ENCODE peak calls at places on chromosomes 3 and 15, in seven cellular contexts. One of them, this sample, is unnamed.

GRCh38 chr3:126151562-126152302 is 28.7 kb downstream of the ALDH1L1 start:
- DNase-seq in H9: peak; percentile 15
- DNase-seq in mesendoderm: no peak
- DNase-seq in IMR-90: no peak
- DNase-seq in neuronal stem cell: no peak
- DNase-seq in mesenchymal stem cell: no peak
- DNase-seq in H1: no peak
- DNase-seq in this sample: no peak

GRCh38 chr15:33161209-33161608 is 33.3 kb downstream of the FMN1 start:
- DNase-seq in H9: no peak
- DNase-seq in mesendoderm: no peak
- DNase-seq in IMR-90: no peak
- DNase-seq in neuronal stem cell: no peak
- DNase-seq in mesenchymal stem cell: no peak
- DNase-seq in H1: no peak
- DNase-seq in this sample: no peak

GRCh38 chr3:127136024-127136600 is 56.8 kb upstream of the PRR23E start:
- DNase-seq in H9: no peak
- DNase-seq in mesendoderm: no peak
- DNase-seq in IMR-90: no peak
- DNase-seq in neuronal stem cell: no peak
- DNase-seq in mesenchymal stem cell: no peak
- DNase-seq in H1: no peak
- DNase-seq in this sample: no peak

GRCh38 chr3:120145498-120146285 is 51.4 kb upstream of the GSK3B start:
- DNase-seq in H9: no peak
- DNase-seq in mesendoderm: peak; percentile 37
- DNase-seq in IMR-90: peak; percentile 41
- DNase-seq in neuronal stem cell: no peak
- DNase-seq in mesenchymal stem cell: peak; percentile 91
- DNase-seq in H1: no peak
- DNase-seq in this sample: peak; percentile 98

GRCh38 chr3:100209948-100210776 is 50.6 kb upstream of the TBC1D23 start:
- DNase-seq in H9: no peak
- DNase-seq in mesendoderm: no peak
- DNase-seq in IMR-90: peak; percentile 30
- DNase-seq in neuronal stem cell: no peak
- DNase-seq in mesenchymal stem cell: peak; percentile 68
- DNase-seq in H1: no peak
- DNase-seq in this sample: no peak

GRCh38 chr15:85707519-85708338 is 87.0 kb downstream of the KLHL25 start:
- DNase-seq in H9: no peak
- DNase-seq in mesendoderm: peak; percentile 64
- DNase-seq in IMR-90: peak; percentile 51
- DNase-seq in neuronal stem cell: no peak
- DNase-seq in mesenchymal stem cell: peak; percentile 87
- DNase-seq in H1: no peak
- DNase-seq in this sample: no peak

GRCh38 chr3:144415492-144415891 is 443.9 kb downstream of the DIPK2A start:
- DNase-seq in H9: no peak
- DNase-seq in mesendoderm: no peak
- DNase-seq in IMR-90: no peak
- DNase-seq in neuronal stem cell: no peak
- DNase-seq in mesenchymal stem cell: peak; percentile 1
- DNase-seq in H1: no peak
- DNase-seq in this sample: no peak

GRCh38 chr3:33032937-33033336 is 64.0 kb downstream of the GLB1 start:
- DNase-seq in H9: no peak
- DNase-seq in mesendoderm: no peak
- DNase-seq in IMR-90: no peak
- DNase-seq in neuronal stem cell: no peak
- DNase-seq in mesenchymal stem cell: no peak
- DNase-seq in H1: no peak
- DNase-seq in this sample: peak; percentile 45

GRCh38 chr3:18097473-18097872 is 327.7 kb downstream of the SATB1 start:
- DNase-seq in H9: no peak
- DNase-seq in mesendoderm: no peak
- DNase-seq in IMR-90: no peak
- DNase-seq in neuronal stem cell: no peak
- DNase-seq in mesenchymal stem cell: no peak
- DNase-seq in H1: no peak
- DNase-seq in this sample: no peak

GRCh38 chr3:132448211-132448961 is 31.1 kb downstream of the DNAJC13 start:
- DNase-seq in H9: no peak
- DNase-seq in mesendoderm: no peak
- DNase-seq in IMR-90: peak; percentile 69
- DNase-seq in neuronal stem cell: no peak
- DNase-seq in mesenchymal stem cell: peak; percentile 46
- DNase-seq in H1: no peak
- DNase-seq in this sample: no peak

GRCh38 chr3:23221136-23221535 is 18.0 kb downstream of the UBE2E2 start:
- DNase-seq in H9: no peak
- DNase-seq in mesendoderm: no peak
- DNase-seq in IMR-90: no peak
- DNase-seq in neuronal stem cell: no peak
- DNase-seq in mesenchymal stem cell: no peak
- DNase-seq in H1: no peak
- DNase-seq in this sample: no peak

GRCh38 chr3:70615286-70615685 is 302.8 kb upstream of the MDFIC2 start:
- DNase-seq in H9: peak; percentile 82
- DNase-seq in mesendoderm: peak; percentile 44
- DNase-seq in IMR-90: no peak
- DNase-seq in neuronal stem cell: no peak
- DNase-seq in mesenchymal stem cell: no peak
- DNase-seq in H1: peak; percentile 56
- DNase-seq in this sample: no peak

GRCh38 chr3:89104499-89104898 is 2.9 kb upstream of the EPHA3 start:
- DNase-seq in H9: no peak
- DNase-seq in mesendoderm: no peak
- DNase-seq in IMR-90: no peak
- DNase-seq in neuronal stem cell: no peak
- DNase-seq in mesenchymal stem cell: no peak
- DNase-seq in H1: no peak
- DNase-seq in this sample: no peak

GRCh38 chr3:171416061-171416460 is 44.1 kb downstream of the TNIK start:
- DNase-seq in H9: no peak
- DNase-seq in mesendoderm: no peak
- DNase-seq in IMR-90: peak; percentile 33
- DNase-seq in neuronal stem cell: no peak
- DNase-seq in mesenchymal stem cell: peak; percentile 19
- DNase-seq in H1: no peak
- DNase-seq in this sample: no peak

GRCh38 chr3:193777524-193777923 is 184.5 kb downstream of the OPA1 start:
- DNase-seq in H9: no peak
- DNase-seq in mesendoderm: no peak
- DNase-seq in IMR-90: no peak
- DNase-seq in neuronal stem cell: no peak
- DNase-seq in mesenchymal stem cell: peak; percentile 70
- DNase-seq in H1: no peak
- DNase-seq in this sample: peak; percentile 46

GRCh38 chr3:119783883-119784282 is 2.0 kb downstream of the NR1I2 start:
- DNase-seq in H9: no peak
- DNase-seq in mesendoderm: no peak
- DNase-seq in IMR-90: no peak
- DNase-seq in neuronal stem cell: no peak
- DNase-seq in mesenchymal stem cell: no peak
- DNase-seq in H1: no peak
- DNase-seq in this sample: no peak

GRCh38 chr15:78049691-78050440 is 27.6 kb downstream of the TBC1D2B start:
- DNase-seq in H9: no peak
- DNase-seq in mesendoderm: no peak
- DNase-seq in IMR-90: peak; percentile 91
- DNase-seq in neuronal stem cell: no peak
- DNase-seq in mesenchymal stem cell: no peak
- DNase-seq in H1: no peak
- DNase-seq in this sample: peak; percentile 35

GRCh38 chr15:89101302-89102191 is 13.3 kb downstream of the ABHD2 start:
- DNase-seq in H9: no peak
- DNase-seq in mesendoderm: no peak
- DNase-seq in IMR-90: peak; percentile 100
- DNase-seq in neuronal stem cell: no peak
- DNase-seq in mesenchymal stem cell: peak; percentile 97
- DNase-seq in H1: no peak
- DNase-seq in this sample: peak; percentile 93

GRCh38 chr3:183529717-183530116 is 25.8 kb downstream of the KLHL6 start:
- DNase-seq in H9: no peak
- DNase-seq in mesendoderm: no peak
- DNase-seq in IMR-90: no peak
- DNase-seq in neuronal stem cell: no peak
- DNase-seq in mesenchymal stem cell: no peak
- DNase-seq in H1: no peak
- DNase-seq in this sample: no peak

GRCh38 chr3:183534249-183534648 is 21.3 kb downstream of the KLHL6 start:
- DNase-seq in H9: no peak
- DNase-seq in mesendoderm: no peak
- DNase-seq in IMR-90: peak; percentile 7
- DNase-seq in neuronal stem cell: no peak
- DNase-seq in mesenchymal stem cell: peak; percentile 33
- DNase-seq in H1: no peak
- DNase-seq in this sample: peak; percentile 92

GRCh38 chr3:183536238-183536880 is 19.1 kb downstream of the KLHL6 start:
- DNase-seq in H9: no peak
- DNase-seq in mesendoderm: no peak
- DNase-seq in IMR-90: no peak
- DNase-seq in neuronal stem cell: no peak
- DNase-seq in mesenchymal stem cell: no peak
- DNase-seq in H1: no peak
- DNase-seq in this sample: peak; percentile 80

GRCh38 chr3:183533410-183534132 is 21.9 kb downstream of the KLHL6 start:
- DNase-seq in H9: peak; percentile 49
- DNase-seq in mesendoderm: no peak
- DNase-seq in IMR-90: no peak
- DNase-seq in neuronal stem cell: no peak
- DNase-seq in mesenchymal stem cell: peak; percentile 6
- DNase-seq in H1: no peak
- DNase-seq in this sample: peak; percentile 60

GRCh38 chr3:183532620-183533409 is 22.7 kb downstream of the KLHL6 start:
- DNase-seq in H9: no peak
- DNase-seq in mesendoderm: no peak
- DNase-seq in IMR-90: no peak
- DNase-seq in neuronal stem cell: no peak
- DNase-seq in mesenchymal stem cell: no peak
- DNase-seq in H1: no peak
- DNase-seq in this sample: peak; percentile 70
- H3K18ac ChIP-seq in H9: no peak overlapping the region
- H3K18ac ChIP-seq in mesendoderm: no peak overlapping the region
- H3K18ac ChIP-seq in IMR-90: no peak overlapping the region
- H3K18ac ChIP-seq in neuronal stem cell: no peak overlapping the region
- H3K18ac ChIP-seq in mesenchymal stem cell: no peak overlapping the region
- H3K18ac ChIP-seq in H1: no peak overlapping the region
- H3K18ac ChIP-seq in this sample: no peak overlapping the region

GRCh38 chr3:196792771-196793170 is 53.1 kb downstream of the PAK2 start:
- DNase-seq in H9: no peak
- DNase-seq in mesendoderm: peak; percentile 75
- DNase-seq in IMR-90: peak; percentile 30
- DNase-seq in neuronal stem cell: no peak
- DNase-seq in mesenchymal stem cell: peak; percentile 40
- DNase-seq in H1: no peak
- DNase-seq in this sample: peak; percentile 17

GRCh38 chr3:196788509-196788908 is 48.9 kb downstream of the PAK2 start:
- DNase-seq in H9: peak; percentile 30
- DNase-seq in mesendoderm: no peak
- DNase-seq in IMR-90: peak; percentile 23
- DNase-seq in neuronal stem cell: no peak
- DNase-seq in mesenchymal stem cell: no peak
- DNase-seq in H1: no peak
- DNase-seq in this sample: no peak

GRCh38 chr3:196793224-196793623 is 53.6 kb downstream of the PAK2 start:
- DNase-seq in H9: peak; percentile 34
- DNase-seq in mesendoderm: peak; percentile 98
- DNase-seq in IMR-90: peak; percentile 97
- DNase-seq in neuronal stem cell: no peak
- DNase-seq in mesenchymal stem cell: peak; percentile 80
- DNase-seq in H1: no peak
- DNase-seq in this sample: peak; percentile 80

GRCh38 chr3:196789773-196790419 is 50.2 kb downstream of the PAK2 start:
- DNase-seq in H9: no peak
- DNase-seq in mesendoderm: no peak
- DNase-seq in IMR-90: no peak
- DNase-seq in neuronal stem cell: no peak
- DNase-seq in mesenchymal stem cell: no peak
- DNase-seq in H1: no peak
- DNase-seq in this sample: peak; percentile 43

GRCh38 chr3:196790636-196791035 is 51.0 kb downstream of the PAK2 start:
- DNase-seq in H9: no peak
- DNase-seq in mesendoderm: no peak
- DNase-seq in IMR-90: no peak
- DNase-seq in neuronal stem cell: no peak
- DNase-seq in mesenchymal stem cell: no peak
- DNase-seq in H1: no peak
- DNase-seq in this sample: no peak
- H3K4ac ChIP-seq in H9: no peak overlapping the region
- H3K4ac ChIP-seq in mesendoderm: no peak overlapping the region
- H3K4ac ChIP-seq in IMR-90: no peak overlapping the region
- H3K4ac ChIP-seq in neuronal stem cell: no peak overlapping the region
- H3K4ac ChIP-seq in mesenchymal stem cell: no peak overlapping the region
- H3K4ac ChIP-seq in H1: no peak overlapping the region
- H3K4ac ChIP-seq in this sample: peak overlapping the region; percentile 49

GRCh38 chr15:80966431-80967197 is 23.0 kb downstream of the MESD start:
- DNase-seq in H9: no peak
- DNase-seq in mesendoderm: no peak
- DNase-seq in IMR-90: no peak
- DNase-seq in neuronal stem cell: no peak
- DNase-seq in mesenchymal stem cell: no peak
- DNase-seq in H1: no peak
- DNase-seq in this sample: no peak

GRCh38 chr15:80967991-80968510 is 21.6 kb downstream of the MESD start:
- DNase-seq in H9: no peak
- DNase-seq in mesendoderm: no peak
- DNase-seq in IMR-90: no peak
- DNase-seq in neuronal stem cell: no peak
- DNase-seq in mesenchymal stem cell: no peak
- DNase-seq in H1: no peak
- DNase-seq in this sample: no peak

GRCh38 chr15:80969316-80969715 is 20.3 kb downstream of the MESD start:
- DNase-seq in H9: no peak
- DNase-seq in mesendoderm: no peak
- DNase-seq in IMR-90: no peak
- DNase-seq in neuronal stem cell: no peak
- DNase-seq in mesenchymal stem cell: no peak
- DNase-seq in H1: no peak
- DNase-seq in this sample: no peak

GRCh38 chr15:80970018-80970657 is 19.5 kb downstream of the MESD start:
- DNase-seq in H9: no peak
- DNase-seq in mesendoderm: peak; percentile 66
- DNase-seq in IMR-90: peak; percentile 54
- DNase-seq in neuronal stem cell: peak; percentile 53
- DNase-seq in mesenchymal stem cell: peak; percentile 59
- DNase-seq in H1: no peak
- DNase-seq in this sample: peak; percentile 57

GRCh38 chr15:80967451-80967850 is 22.2 kb downstream of the MESD start:
- DNase-seq in H9: peak; percentile 91
- DNase-seq in mesendoderm: peak; percentile 96
- DNase-seq in IMR-90: peak; percentile 76
- DNase-seq in neuronal stem cell: peak; percentile 33
- DNase-seq in mesenchymal stem cell: peak; percentile 50
- DNase-seq in H1: peak; percentile 54
- DNase-seq in this sample: peak; percentile 88
- H3K18ac ChIP-seq in H9: no peak overlapping the region
- H3K18ac ChIP-seq in mesendoderm: no peak overlapping the region
- H3K18ac ChIP-seq in IMR-90: no peak overlapping the region
- H3K18ac ChIP-seq in neuronal stem cell: no peak overlapping the region
- H3K18ac ChIP-seq in mesenchymal stem cell: no peak overlapping the region
- H3K18ac ChIP-seq in H1: peak overlapping the region; percentile 73
- H3K18ac ChIP-seq in this sample: no peak overlapping the region

GRCh38 chr3:178967184-178967532 is 104.5 kb downstream of the ZMAT3 start:
- DNase-seq in H9: no peak
- DNase-seq in mesendoderm: no peak
- DNase-seq in IMR-90: no peak
- DNase-seq in neuronal stem cell: no peak
- DNase-seq in mesenchymal stem cell: no peak
- DNase-seq in H1: no peak
- DNase-seq in this sample: no peak
- H3K4ac ChIP-seq in H9: no peak overlapping the region
- H3K4ac ChIP-seq in mesendoderm: no peak overlapping the region
- H3K4ac ChIP-seq in IMR-90: no peak overlapping the region
- H3K4ac ChIP-seq in neuronal stem cell: no peak overlapping the region
- H3K4ac ChIP-seq in mesenchymal stem cell: no peak overlapping the region
- H3K4ac ChIP-seq in H1: no peak overlapping the region
- H3K4ac ChIP-seq in this sample: no peak overlapping the region

This sample was measured in trophoblast cell.